ENCODE peak calls at places on chromosomes 13 and 19, in ten cellular contexts. G is stimulated activated CD8-positive, alpha-beta memory T cell treated with anti-CD3 and anti-CD28 coated beads, Interleukin-15, amount 100 ng/mL, for 1 hour; A is hypothalamus; L is LHCN-M2; I is HS-5; B is stimulated activated CD4-positive, alpha-beta T cell treated with anti-CD3 and anti-CD28 coated beads, Interleukin-4, amount 100 ng/mL, for 1 hour; H is HEK293T; J is neural crest cell; K is DND-41; E is GM13977. O is an unnamed sample.

GRCh38 chr19:13986348-13986904 is 19.7 kb downstream of the RFX1 start:
- DNase-seq in G (peak), A (peak), L (no peak), I (no peak), B (peak), H (no peak), J (peak), K (peak), E (peak), O (no peak)

GRCh38 chr13:98766120-98766519 is 13.6 kb upstream of the SLC15A1 start:
- DNase-seq in G (no peak), A (no peak), L (no peak), I (no peak), B (no peak), H (no peak), J (no peak), K (no peak), E (no peak), O (peak)

GRCh38 chr19:10929402-10929794 is 787 bp downstream of the TIMM29 start:
- DNase-seq in G (no peak), A (no peak), L (no peak), I (no peak), B (no peak), H (no peak), J (no peak), K (no peak), E (no peak), O (no peak)

GRCh38 chr13:26616126-26616525 is 58.6 kb downstream of the WASF3 start:
- DNase-seq in G (no peak), A (no peak), L (peak), I (peak), B (no peak), H (no peak), J (no peak), K (no peak), E (no peak), O (no peak)

GRCh38 chr19:54096642-54097106 is 3.9 kb downstream of the OSCAR start:
- DNase-seq in G (no peak), A (no peak), L (peak), I (no peak), B (no peak), H (no peak), J (no peak), K (no peak), E (no peak), O (no peak)

GRCh38 chr19:33098023-33098652 is 17.2 kb downstream of the GPATCH1 start:
- DNase-seq in G (no peak), A (no peak), L (no peak), I (no peak), B (no peak), H (no peak), J (no peak), K (no peak), E (no peak), O (no peak)

GRCh38 chr19:1163934-1164683 is 10.0 kb downstream of the SBNO2 start:
- DNase-seq in G (no peak), A (no peak), L (peak), I (no peak), B (no peak), H (no peak), J (no peak), K (no peak), E (no peak), O (no peak)

GRCh38 chr13:66886248-66886647 is 343.9 kb downstream of the PCDH9 start:
- DNase-seq in G (no peak), A (peak), L (no peak), I (no peak), B (no peak), H (no peak), J (no peak), K (peak), E (no peak), O (no peak)

GRCh38 chr13:36880961-36881360 is 39.1 kb downstream of the SMAD9 start:
- DNase-seq in G (no peak), A (no peak), L (peak), I (no peak), B (no peak), H (no peak), J (no peak), K (no peak), E (no peak), O (no peak)

GRCh38 chr13:95382411-95382810 is 81.2 kb upstream of the ABCC4 start:
- DNase-seq in G (no peak), A (no peak), L (no peak), I (no peak), B (no peak), H (no peak), J (no peak), K (no peak), E (no peak), O (no peak)

GRCh38 chr19:1130801-1131717 is 27.3 kb downstream of the GPX4 start:
- DNase-seq in G (no peak), A (no peak), L (no peak), I (no peak), B (peak), H (no peak), J (no peak), K (no peak), E (peak), O (no peak)

GRCh38 chr19:3366104-3366760 is at the start of gene NFIC:
- DNase-seq in G (no peak), A (peak), L (peak), I (peak), B (peak), H (peak), J (no peak), K (peak), E (peak), O (no peak)

GRCh38 chr13:110616103-110617101 is 1.1 kb downstream of the NAXD start:
- DNase-seq in G (no peak), A (no peak), L (peak), I (no peak), B (peak), H (no peak), J (no peak), K (peak), E (peak), O (no peak)

O was measured in NCI-H526.